ENCODE peak calls at places on chromosomes 13 and 19, in four cellular contexts. One of them, this sample, is unnamed. For H3K36me3 and H3K4me1, the result is how much of the 10 kb centered on the place peaks cover.

GRCh38 chr13:93460005-93460404 is 233.4 kb downstream of the GPC6 start:
- DNase-seq in mesendoderm: no peak
- DNase-seq in adrenal gland: no peak
- DNase-seq in keratinocyte: no peak
- DNase-seq in this sample: no peak

GRCh38 chr13:45200701-45201230 is at the start of gene KCTD4:
- DNase-seq in keratinocyte: no peak
- DNase-seq in mesendoderm: no peak
- DNase-seq in adrenal gland: no peak
- DNase-seq in this sample: no peak

GRCh38 chr19:1243768-1244692 is 2.5 kb downstream of the ATP5F1D start:
- DNase-seq in keratinocyte: no peak
- DNase-seq in mesendoderm: peak
- DNase-seq in adrenal gland: peak
- DNase-seq in this sample: no peak

GRCh38 chr13:44305845-44306244 is 67.8 kb upstream of the SERP2 start:
- DNase-seq in keratinocyte: no peak
- DNase-seq in adrenal gland: no peak
- DNase-seq in mesendoderm: peak
- DNase-seq in this sample: no peak

GRCh38 chr19:16067205-16067938 is 8.9 kb upstream of the TPM4 start:
- DNase-seq in mesendoderm: no peak
- DNase-seq in keratinocyte: no peak
- DNase-seq in adrenal gland: peak
- DNase-seq in this sample: no peak

GRCh38 chr19:33291623-33292534 is 10.5 kb downstream of the CEBPA start:
- DNase-seq in adrenal gland: no peak
- DNase-seq in keratinocyte: no peak
- DNase-seq in mesendoderm: no peak
- DNase-seq in this sample: no peak

GRCh38 chr13:111434578-111435159 is 114.2 kb downstream of the TEX29 start:
- DNase-seq in keratinocyte: no peak
- DNase-seq in mesendoderm: no peak
- DNase-seq in adrenal gland: no peak
- DNase-seq in this sample: no peak

GRCh38 chr19:7914598-7915045 is at the start of gene TGFBR3L:
- DNase-seq in keratinocyte: no peak
- DNase-seq in adrenal gland: no peak
- DNase-seq in mesendoderm: no peak
- DNase-seq in this sample: no peak

GRCh38 chr19:15452111-15453047 is 2.6 kb upstream of the WIZ start:
- DNase-seq in adrenal gland: peak
- DNase-seq in keratinocyte: peak
- DNase-seq in mesendoderm: peak
- DNase-seq in this sample: no peak

GRCh38 chr19:39937094-39937493 is 2.7 kb upstream of the FCGBP start:
- DNase-seq in mesendoderm: no peak
- DNase-seq in keratinocyte: no peak
- DNase-seq in adrenal gland: no peak
- DNase-seq in this sample: no peak

GRCh38 chr19:40815223-40815622 is 16.2 kb downstream of the EGLN2 start:
- DNase-seq in mesendoderm: no peak
- DNase-seq in adrenal gland: no peak
- DNase-seq in keratinocyte: no peak
- DNase-seq in this sample: no peak

GRCh38 chr19:1510442-1510806 is 2.4 kb downstream of the ADAMTSL5 start:
- DNase-seq in mesendoderm: no peak
- DNase-seq in keratinocyte: no peak
- DNase-seq in adrenal gland: no peak
- DNase-seq in this sample: no peak

GRCh38 chr13:102487330-102487729 is 85.5 kb upstream of the FGF14 start:
- DNase-seq in mesendoderm: no peak
- DNase-seq in adrenal gland: no peak
- DNase-seq in keratinocyte: no peak
- DNase-seq in this sample: no peak

GRCh38 chr13:26538363-26539317 is 18.8 kb upstream of the WASF3 start:
- DNase-seq in keratinocyte: no peak
- DNase-seq in mesendoderm: no peak
- DNase-seq in adrenal gland: no peak
- DNase-seq in this sample: no peak

GRCh38 chr13:113506025-113506685 is 15.6 kb upstream of the DCUN1D2 start:
- DNase-seq in mesendoderm: no peak
- DNase-seq in keratinocyte: no peak
- DNase-seq in adrenal gland: no peak
- DNase-seq in this sample: no peak

GRCh38 chr13:43196171-43196611 is 172.8 kb downstream of the DNAJC15 start:
- DNase-seq in mesendoderm: no peak
- DNase-seq in adrenal gland: no peak
- DNase-seq in keratinocyte: no peak
- DNase-seq in this sample: no peak

GRCh38 chr13:40236566-40237168 is 429.8 kb downstream of the FOXO1 start:
- DNase-seq in mesendoderm: no peak
- DNase-seq in keratinocyte: no peak
- DNase-seq in adrenal gland: no peak
- DNase-seq in this sample: no peak

GRCh38 chr13:85597790-85598500 is 201.3 kb downstream of the SLITRK6 start:
- DNase-seq in mesendoderm: no peak
- DNase-seq in keratinocyte: no peak
- DNase-seq in adrenal gland: no peak
- DNase-seq in this sample: no peak

GRCh38 chr13:43664700-43665191 is 122.0 kb downstream of the ENOX1 start:
- DNase-seq in adrenal gland: no peak
- DNase-seq in keratinocyte: no peak
- DNase-seq in mesendoderm: peak
- DNase-seq in this sample: no peak

GRCh38 chr13:30159446-30159839 is 147.9 kb downstream of the KATNAL1 start:
- DNase-seq in adrenal gland: no peak
- DNase-seq in mesendoderm: no peak
- DNase-seq in keratinocyte: no peak
- DNase-seq in this sample: no peak

GRCh38 chr13:36096411-36097184 is 34.6 kb downstream of the DCLK1 start:
- DNase-seq in adrenal gland: no peak
- DNase-seq in mesendoderm: no peak
- DNase-seq in keratinocyte: no peak
- DNase-seq in this sample: no peak

GRCh38 chr19:33446918-33447293 is 73.4 kb downstream of the CEBPG start:
- DNase-seq in mesendoderm: no peak
- DNase-seq in keratinocyte: no peak
- DNase-seq in adrenal gland: no peak
- DNase-seq in this sample: no peak

GRCh38 chr19:16794456-16794855 is 34.7 kb upstream of the SIN3B start:
- DNase-seq in keratinocyte: no peak
- DNase-seq in adrenal gland: no peak
- DNase-seq in mesendoderm: no peak
- DNase-seq in this sample: no peak

GRCh38 chr13:111943229-111943795 is 123.6 kb upstream of the SOX1 start:
- DNase-seq in adrenal gland: no peak
- DNase-seq in mesendoderm: no peak
- DNase-seq in keratinocyte: no peak
- DNase-seq in this sample: no peak

GRCh38 chr13:69580255-69580654 is 527.4 kb upstream of the ATXN8OS start:
- DNase-seq in mesendoderm: no peak
- DNase-seq in keratinocyte: no peak
- DNase-seq in adrenal gland: no peak
- DNase-seq in this sample: no peak

GRCh38 chr13:63501702-63502101 is 2086.1 kb upstream of the PCDH20 start:
- DNase-seq in keratinocyte: no peak
- DNase-seq in mesendoderm: no peak
- DNase-seq in adrenal gland: no peak
- DNase-seq in this sample: no peak

GRCh38 chr13:46171223-46171622 is 10.8 kb downstream of the LCP1 start:
- DNase-seq in keratinocyte: no peak
- DNase-seq in adrenal gland: no peak
- DNase-seq in mesendoderm: no peak
- DNase-seq in this sample: no peak

GRCh38 chr19:5220866-5221265 is 119.7 kb downstream of the PTPRS start:
- DNase-seq in keratinocyte: no peak
- DNase-seq in adrenal gland: no peak
- DNase-seq in mesendoderm: no peak
- DNase-seq in this sample: no peak

GRCh38 chr19:5220361-5220760 is 120.3 kb downstream of the PTPRS start:
- DNase-seq in mesendoderm: no peak
- DNase-seq in adrenal gland: no peak
- DNase-seq in keratinocyte: no peak
- DNase-seq in this sample: no peak

GRCh38 chr19:5218255-5218855 is 122.3 kb downstream of the PTPRS start:
- DNase-seq in keratinocyte: no peak
- DNase-seq in adrenal gland: no peak
- DNase-seq in mesendoderm: no peak
- DNase-seq in this sample: no peak

GRCh38 chr19:5218963-5219530 is 121.6 kb downstream of the PTPRS start:
- DNase-seq in keratinocyte: no peak
- DNase-seq in mesendoderm: no peak
- DNase-seq in adrenal gland: no peak
- DNase-seq in this sample: no peak

GRCh38 chr19:5219551-5220304 is 120.9 kb downstream of the PTPRS start:
- DNase-seq in mesendoderm: no peak
- DNase-seq in adrenal gland: no peak
- DNase-seq in keratinocyte: no peak
- DNase-seq in this sample: no peak
- H3K36me3 ChIP-seq in mesendoderm: under half
- H3K36me3 ChIP-seq in adrenal gland: half or more
- H3K36me3 ChIP-seq in keratinocyte: under half
- H3K36me3 ChIP-seq in this sample: under half

GRCh38 chr19:35911173-35911572 is 3.1 kb upstream of the TYROBP start:
- DNase-seq in keratinocyte: no peak
- DNase-seq in mesendoderm: peak
- DNase-seq in adrenal gland: no peak
- DNase-seq in this sample: no peak

GRCh38 chr19:35911790-35912189 is 3.7 kb upstream of the TYROBP start:
- DNase-seq in adrenal gland: no peak
- DNase-seq in mesendoderm: no peak
- DNase-seq in keratinocyte: no peak
- DNase-seq in this sample: no peak

GRCh38 chr19:35908977-35909683 is 1.0 kb upstream of the TYROBP start:
- DNase-seq in keratinocyte: no peak
- DNase-seq in mesendoderm: no peak
- DNase-seq in adrenal gland: peak
- DNase-seq in this sample: no peak

GRCh38 chr19:35908010-35908441 is at the start of gene TYROBP:
- DNase-seq in adrenal gland: peak
- DNase-seq in mesendoderm: no peak
- DNase-seq in keratinocyte: no peak
- DNase-seq in this sample: no peak

DNA sequence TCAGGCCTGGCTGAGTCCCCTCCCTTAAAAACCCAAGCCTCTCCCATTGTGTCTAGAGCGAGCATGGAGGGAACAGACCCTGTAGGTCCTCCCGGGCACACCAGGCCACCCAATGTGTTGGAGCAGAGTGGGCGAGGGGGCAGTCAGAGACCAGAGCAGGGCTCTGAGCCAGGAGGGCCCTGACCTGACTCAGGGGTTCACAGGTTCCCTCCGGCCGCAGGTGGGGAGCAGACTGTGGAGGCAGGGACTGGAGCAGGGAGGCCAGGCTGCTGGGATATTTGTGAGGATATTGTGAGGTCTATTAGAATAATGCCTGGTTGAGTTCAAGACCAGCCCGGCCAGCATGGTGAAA is 1.6 kb upstream of the TYROBP start:
- DNase-seq in adrenal gland: no peak
- DNase-seq in keratinocyte: no peak
- DNase-seq in mesendoderm: no peak
- DNase-seq in this sample: no peak
- H3K4me1 ChIP-seq in adrenal gland: under half
- H3K4me1 ChIP-seq in keratinocyte: under half
- H3K4me1 ChIP-seq in mesendoderm: under half
- H3K4me1 ChIP-seq in this sample: under half

DNA sequence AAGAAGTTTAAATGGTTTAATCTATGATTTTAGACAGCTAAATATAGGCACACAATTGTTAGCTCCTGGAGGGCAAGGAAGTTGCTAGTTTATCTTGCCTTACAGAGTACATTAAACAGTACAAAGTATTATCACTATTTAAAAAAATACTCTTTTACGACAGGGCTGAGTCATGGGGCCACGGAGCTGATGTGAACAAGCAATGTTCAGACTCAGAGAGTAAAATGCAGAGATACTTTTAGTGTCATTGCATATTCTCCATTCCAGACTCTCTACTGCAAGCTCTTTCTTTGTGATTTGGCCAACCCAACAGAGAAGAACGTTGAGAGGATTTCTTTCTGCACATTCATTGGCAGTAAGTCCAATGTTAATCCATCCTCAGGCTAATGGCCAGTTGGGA is 352.4 kb downstream of the SPRY2 start:
- DNase-seq in adrenal gland: no peak
- DNase-seq in keratinocyte: no peak
- DNase-seq in mesendoderm: no peak
- DNase-seq in this sample: no peak
- H3K36me3 ChIP-seq in adrenal gland: under half
- H3K36me3 ChIP-seq in keratinocyte: under half
- H3K36me3 ChIP-seq in mesendoderm: under half
- H3K36me3 ChIP-seq in this sample: under half

GRCh38 chr19:5975388-5975728 is 2.6 kb downstream of the RANBP3 start:
- DNase-seq in keratinocyte: no peak
- DNase-seq in mesendoderm: no peak
- DNase-seq in adrenal gland: no peak
- DNase-seq in this sample: no peak

GRCh38 chr19:5972355-5972731 is 5.6 kb downstream of the RANBP3 start:
- DNase-seq in keratinocyte: no peak
- DNase-seq in mesendoderm: no peak
- DNase-seq in adrenal gland: no peak
- DNase-seq in this sample: no peak

GRCh38 chr19:5974721-5975387 is 3.1 kb downstream of the RANBP3 start:
- DNase-seq in keratinocyte: no peak
- DNase-seq in adrenal gland: no peak
- DNase-seq in mesendoderm: no peak
- DNase-seq in this sample: no peak

GRCh38 chr19:5973376-5973775 is 4.6 kb downstream of the RANBP3 start:
- DNase-seq in adrenal gland: no peak
- DNase-seq in keratinocyte: no peak
- DNase-seq in mesendoderm: no peak
- DNase-seq in this sample: no peak

DNA sequence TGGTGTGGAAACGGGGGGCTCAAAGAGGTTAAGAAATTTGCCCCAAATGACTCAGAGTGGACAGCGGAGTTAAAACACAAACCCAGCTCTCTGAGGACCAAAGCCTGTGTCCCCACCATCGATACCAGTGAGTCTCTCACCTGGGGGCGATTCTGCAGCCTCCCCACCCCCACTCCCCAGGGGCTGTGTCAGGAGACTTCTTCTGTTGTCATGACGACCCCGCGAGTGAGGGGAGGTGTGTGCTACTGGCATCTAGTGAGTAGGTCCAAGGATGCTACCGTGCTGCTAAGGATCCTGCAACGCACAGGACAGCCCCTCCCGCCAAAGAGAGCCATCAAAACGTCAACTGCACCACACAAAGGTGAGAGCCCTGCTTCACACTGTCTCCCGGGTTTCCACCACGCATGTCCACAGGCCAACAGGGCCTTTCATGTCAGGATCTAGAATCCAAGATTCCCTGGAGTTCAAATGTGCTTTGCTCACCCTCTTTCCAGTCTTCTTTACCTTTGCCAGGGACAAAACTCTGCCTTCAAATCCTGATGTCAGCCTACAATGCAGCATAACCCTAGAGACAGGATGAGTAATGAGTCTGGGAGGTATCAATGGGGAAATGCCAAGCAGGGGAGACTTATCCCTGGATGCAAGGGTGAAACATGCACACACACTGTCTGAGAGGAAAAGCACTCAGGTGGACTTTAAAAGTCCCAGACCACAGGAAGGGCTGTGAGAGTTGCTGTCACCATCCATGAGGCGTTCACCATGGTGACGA is 3.9 kb downstream of the RANBP3 start:
- DNase-seq in adrenal gland: no peak
- DNase-seq in keratinocyte: no peak
- DNase-seq in mesendoderm: no peak
- DNase-seq in this sample: no peak
- H3K4me1 ChIP-seq in adrenal gland: under half
- H3K4me1 ChIP-seq in keratinocyte: under half
- H3K4me1 ChIP-seq in mesendoderm: under half
- H3K4me1 ChIP-seq in this sample: under half

This sample was measured in Panc1.